ENCODE peak calls at places on chromosome 15, in six cellular contexts. W, D, I, M, A and Z are unnamed samples.
A peak's percentile ranks its signal among the peaks of the same experiment; 100 is the strongest.

GRCh38 chr15:89067751-89068150 is 20.5 kb upstream of the ABHD2 start:
- DNase-seq in A (no peak), I (no peak), M (no peak), D (no peak), W (no peak), Z (no peak)

GRCh38 chr15:52636459-52636858 is 42.7 kb downstream of the ATOSA start:
- DNase-seq in W (no peak), I (no peak), M (no peak), A (no peak), D (no peak), Z (no peak)

GRCh38 chr15:89566141-89566540 is 9.1 kb upstream of the TICRR start:
- DNase-seq in W (no peak), I (no peak), M (no peak), D (no peak), A (no peak), Z (no peak)

GRCh38 chr15:100683434-100683833 is 81.0 kb downstream of the ASB7 start:
- DNase-seq in I (no peak), A (no peak), M (no peak), W (no peak), D (no peak), Z (no peak)

GRCh38 chr15:77830041-77830440 is 197.3 kb upstream of the LINGO1 start:
- DNase-seq in I (no peak), D (no peak), M (no peak), A (no peak), W (no peak), Z (no peak)

GRCh38 chr15:57144448-57144847 is 226.0 kb downstream of the TCF12 start:
- DNase-seq in D (no peak), W (peak; percentile 36), M (no peak), I (no peak), A (no peak), Z (no peak)

GRCh38 chr15:60223161-60223560 is 174.6 kb downstream of the ANXA2 start:
- DNase-seq in D (peak; percentile 9), A (no peak), I (no peak), W (no peak), M (peak; percentile 71), Z (peak; percentile 25)

GRCh38 chr15:76343313-76343996 is 6.9 kb downstream of the ISL2 start:
- DNase-seq in I (no peak), M (no peak), A (no peak), W (no peak), D (no peak), Z (no peak)

GRCh38 chr15:82793737-82794136 is 12.1 kb downstream of the FSD2 start:
- DNase-seq in A (no peak), I (no peak), W (no peak), M (no peak), D (no peak), Z (no peak)

GRCh38 chr15:44593042-44593736 is 56.2 kb downstream of the EIF3J start:
- DNase-seq in M (no peak), A (no peak), I (peak; percentile 59), D (no peak), W (no peak), Z (no peak)

GRCh38 chr15:78049691-78050440 is 27.6 kb downstream of the TBC1D2B start:
- DNase-seq in W (no peak), A (peak; percentile 50), M (no peak), D (no peak), I (peak; percentile 53), Z (no peak)

GRCh38 chr15:49313650-49314049 is 109.4 kb upstream of the FGF7 start:
- DNase-seq in D (no peak), W (no peak), I (no peak), A (no peak), M (no peak), Z (no peak)

GRCh38 chr15:36529296-36530011 is 50.0 kb upstream of the CDIN1 start:
- DNase-seq in D (no peak), I (no peak), M (no peak), W (no peak), A (no peak), Z (no peak)

GRCh38 chr15:99932676-99933402 is 199.6 kb upstream of the LYSMD4 start:
- DNase-seq in W (no peak), M (no peak), I (no peak), D (no peak), A (no peak), Z (no peak)

GRCh38 chr15:64614519-64614918 is 154.1 kb downstream of the ZNF609 start:
- DNase-seq in D (no peak), A (no peak), I (no peak), M (no peak), W (no peak), Z (no peak)

GRCh38 chr15:98873441-98874218 is 134.0 kb downstream of the PGPEP1L start:
- DNase-seq in I (no peak), A (no peak), M (peak; percentile 59), W (no peak), D (no peak), Z (no peak)

GRCh38 chr15:72404356-72404755 is 6.3 kb downstream of the TMEM202 start:
- DNase-seq in D (no peak), A (no peak), I (no peak), W (no peak), M (no peak), Z (no peak)

GRCh38 chr15:46129145-46129544 is 494.3 kb downstream of the SQOR start:
- DNase-seq in I (no peak), A (no peak), M (no peak), D (no peak), W (no peak), Z (no peak)

GRCh38 chr15:77002954-77003912 is 8.3 kb downstream of the PSTPIP1 start:
- DNase-seq in A (peak; percentile 61), W (peak; percentile 77), M (no peak), I (peak; percentile 84), D (peak; percentile 10), Z (peak; percentile 76)

GRCh38 chr15:48963524-48964113 is at the start of gene SHC4:
- DNase-seq in A (no peak), I (no peak), M (peak; percentile 57), W (peak; percentile 65), D (peak; percentile 74), Z (peak; percentile 87)

GRCh38 chr15:75455424-75455981 is 4.0 kb upstream of the SIN3A start:
- DNase-seq in M (peak; percentile 74), W (peak; percentile 90), I (peak; percentile 88), A (peak; percentile 84), D (peak; percentile 90), Z (peak; percentile 87)

GRCh38 chr15:70093481-70094309 is 4.0 kb downstream of the TLE3 start:
- DNase-seq in A (no peak), I (no peak), D (peak; percentile 18), M (peak; percentile 47), W (peak; percentile 50), Z (no peak)

GRCh38 chr15:40754574-40754882 is 526 bp downstream of the RMDN3 start:
- DNase-seq in D (no peak), W (no peak), I (peak; percentile 24), A (no peak), M (no peak), Z (no peak)

GRCh38 chr15:65386376-65386775 is 8.6 kb upstream of the IGDCC3 start:
- DNase-seq in M (no peak), D (no peak), A (no peak), W (no peak), I (no peak), Z (no peak)

GRCh38 chr15:52716536-52716935 is 37.3 kb upstream of the ATOSA start:
- DNase-seq in D (no peak), W (no peak), M (no peak), A (no peak), I (no peak), Z (no peak)

GRCh38 chr15:77715051-77715450 is 82.3 kb upstream of the LINGO1 start:
- DNase-seq in A (no peak), W (no peak), D (no peak), I (no peak), M (no peak), Z (no peak)

GRCh38 chr15:69627548-69628158 is 175.0 kb downstream of the RPLP1 start:
- DNase-seq in D (no peak), I (no peak), A (no peak), W (no peak), M (no peak), Z (no peak)

GRCh38 chr15:48366574-48367312 is 35.5 kb downstream of the DUT start:
- DNase-seq in A (no peak), M (no peak), I (no peak), D (no peak), W (no peak), Z (no peak)

GRCh38 chr15:88664151-88664778 is 25.4 kb downstream of the ISG20 start:
- DNase-seq in A (no peak), W (no peak), D (peak; percentile 50), M (no peak), I (peak; percentile 73), Z (peak; percentile 79)

GRCh38 chr15:58498821-58499580 is 67.2 kb downstream of the LIPC start:
- DNase-seq in I (no peak), W (no peak), A (no peak), M (no peak), D (no peak), Z (no peak)

GRCh38 chr15:67914537-67915373 is 74.9 kb upstream of the RNU6-1 start:
- DNase-seq in D (peak; percentile 19), A (no peak), I (no peak), M (peak; percentile 32), W (peak; percentile 67), Z (peak; percentile 24)

GRCh38 chr15:42143866-42144625 is 12.4 kb downstream of the PLA2G4F start:
- DNase-seq in D (no peak), W (no peak), I (no peak), M (no peak), A (no peak), Z (no peak)

GRCh38 chr15:23823508-23823907 is 136.4 kb upstream of the NDN start:
- DNase-seq in A (no peak), W (no peak), D (no peak), M (no peak), I (no peak), Z (no peak)

GRCh38 chr15:74616020-74616939 is 644 bp downstream of the CLK3 start:
- DNase-seq in M (peak; percentile 65), A (peak; percentile 42), D (peak; percentile 11), W (peak; percentile 76), I (peak; percentile 56), Z (peak; percentile 42)

GRCh38 chr15:28132524-28133275 is 33.6 kb upstream of the OCA2 start:
- DNase-seq in W (no peak), D (no peak), M (no peak), A (no peak), I (no peak), Z (no peak)